ENCODE peak calls at places on chromosomes 13 and 19, in ten cellular contexts. S, Q, G, C, L, W, U, J, Z and A are unnamed samples.

GRCh38 chr13:46178821-46179220 is 3.2 kb downstream of the LCP1 start:
- DNase-seq in S (no peak), Q (no peak), G (no peak), C (no peak), L (no peak), W (no peak), U (no peak), J (no peak), Z (no peak), A (no peak)

GRCh38 chr19:3479819-3480215 is 508 bp downstream of the SMIM24 start:
- DNase-seq in S (no peak), Q (no peak), G (no peak), C (peak; percentile 23), L (no peak), W (no peak), U (no peak), J (no peak), Z (no peak), A (peak; percentile 57)

GRCh38 chr13:94599877-94600276 is 1.8 kb upstream of the GPR180 start:
- DNase-seq in S (no peak), Q (no peak), G (no peak), C (no peak), L (no peak), W (no peak), U (no peak), J (no peak), Z (no peak), A (no peak)

GRCh38 chr19:11580665-11581418 is 3.4 kb upstream of the ACP5 start:
- DNase-seq in S (no peak), Q (no peak), G (no peak), C (no peak), L (no peak), W (peak; percentile 15), U (no peak), J (no peak), Z (no peak), A (no peak)

GRCh38 chr13:71864981-71865857 is 1.8 kb downstream of the DACH1 start:
- DNase-seq in S (no peak), Q (no peak), G (no peak), C (no peak), L (peak; percentile 17), W (peak; percentile 23), U (no peak), J (no peak), Z (no peak), A (peak; percentile 46)

GRCh38 chr13:30972888-30973377 is 40.5 kb downstream of the TEX26 start:
- DNase-seq in S (no peak), Q (no peak), G (no peak), C (no peak), L (no peak), W (peak; percentile 94), U (no peak), J (no peak), Z (no peak), A (no peak)

GRCh38 chr13:67549331-67549730 is 319.2 kb upstream of the PCDH9 start:
- DNase-seq in S (no peak), Q (no peak), G (no peak), C (no peak), L (no peak), W (peak; percentile 96), U (no peak), J (peak; percentile 1), Z (no peak), A (no peak)

GRCh38 chr19:57664269-57665127 is 4.2 kb upstream of the ZSCAN4 start:
- DNase-seq in S (no peak), Q (no peak), G (peak; percentile 67), C (no peak), L (peak; percentile 52), W (peak; percentile 44), U (no peak), J (peak; percentile 10), Z (peak; percentile 12), A (peak; percentile 77)

GRCh38 chr19:51573331-51573730 is 2.2 kb downstream of the ZNF175 start:
- DNase-seq in S (no peak), Q (no peak), G (no peak), C (no peak), L (no peak), W (peak; percentile 28), U (no peak), J (no peak), Z (peak; percentile 22), A (no peak)

GRCh38 chr13:49437705-49438104 is 6.2 kb downstream of the CAB39L start:
- DNase-seq in S (no peak), Q (no peak), G (no peak), C (no peak), L (no peak), W (no peak), U (no peak), J (no peak), Z (no peak), A (no peak)

GRCh38 chr13:71773534-71773933 is 93.5 kb downstream of the DACH1 start:
- DNase-seq in S (no peak), Q (no peak), G (no peak), C (no peak), L (no peak), W (no peak), U (no peak), J (no peak), Z (no peak), A (no peak)

GRCh38 chr13:79549355-79550106 is 68.6 kb downstream of the NDFIP2 start:
- DNase-seq in S (no peak), Q (no peak), G (no peak), C (no peak), L (no peak), W (peak; percentile 20), U (no peak), J (no peak), Z (no peak), A (no peak)

GRCh38 chr19:48490980-48491792 is 20.4 kb downstream of the LMTK3 start:
- DNase-seq in S (no peak), Q (peak; percentile 51), G (no peak), C (peak; percentile 54), L (peak; percentile 54), W (no peak), U (peak; percentile 55), J (no peak), Z (no peak), A (peak; percentile 70)

GRCh38 chr19:29841559-29842367 is 30.0 kb downstream of the CCNE1 start:
- DNase-seq in S (no peak), Q (no peak), G (peak; percentile 80), C (no peak), L (no peak), W (peak; percentile 87), U (no peak), J (no peak), Z (peak; percentile 74), A (peak; percentile 53)

GRCh38 chr13:43986395-43986794 is 106.7 kb downstream of the LACC1 start:
- DNase-seq in S (no peak), Q (no peak), G (peak; percentile 5), C (no peak), L (no peak), W (no peak), U (no peak), J (no peak), Z (no peak), A (no peak)

GRCh38 chr13:100090861-100091260 is 2.0 kb downstream of the PCCA start:
- DNase-seq in S (no peak), Q (no peak), G (no peak), C (no peak), L (no peak), W (no peak), U (no peak), J (no peak), Z (no peak), A (no peak)

GRCh38 chr13:27168086-27168485 is 3.5 kb downstream of the USP12 start:
- DNase-seq in S (no peak), Q (no peak), G (no peak), C (no peak), L (peak; percentile 55), W (no peak), U (no peak), J (no peak), Z (no peak), A (no peak)